ENCODE peak calls at places on chromosomes 3 and 15, in six cellular contexts. One of them, this sample, is unnamed.

GRCh38 chr15:98787190-98787589 is 138.9 kb downstream of the IGF1R start:
- DNase-seq in MM.1S: no peak
- DNase-seq in adrenal gland: no peak
- DNase-seq in colonic mucosa: no peak
- DNase-seq in fibroblast of the aortic adventitia: no peak
- DNase-seq in lower leg skin: no peak
- DNase-seq in this sample: no peak

GRCh38 chr3:64131755-64132154 is 93.5 kb downstream of the PRICKLE2 start:
- DNase-seq in MM.1S: no peak
- DNase-seq in adrenal gland: no peak
- DNase-seq in colonic mucosa: no peak
- DNase-seq in fibroblast of the aortic adventitia: no peak
- DNase-seq in lower leg skin: no peak
- DNase-seq in this sample: no peak

GRCh38 chr3:14330508-14330907 is 71.9 kb upstream of the SLC6A6 start:
- DNase-seq in MM.1S: no peak
- DNase-seq in adrenal gland: no peak
- DNase-seq in colonic mucosa: no peak
- DNase-seq in fibroblast of the aortic adventitia: no peak
- DNase-seq in lower leg skin: no peak
- DNase-seq in this sample: no peak

GRCh38 chr3:12954891-12955650 is 113.7 kb upstream of the RPL32 start:
- DNase-seq in MM.1S: no peak
- DNase-seq in adrenal gland: peak; percentile 84
- DNase-seq in colonic mucosa: peak; percentile 86
- DNase-seq in fibroblast of the aortic adventitia: peak; percentile 34
- DNase-seq in lower leg skin: peak; percentile 96
- DNase-seq in this sample: no peak

GRCh38 chr15:99248000-99248727 is 1.2 kb downstream of the TTC23 start:
- DNase-seq in MM.1S: no peak
- DNase-seq in adrenal gland: no peak
- DNase-seq in colonic mucosa: no peak
- DNase-seq in fibroblast of the aortic adventitia: no peak
- DNase-seq in lower leg skin: no peak
- DNase-seq in this sample: no peak

GRCh38 chr3:101509276-101509675 is 3.7 kb downstream of the SENP7 start:
- DNase-seq in MM.1S: no peak
- DNase-seq in adrenal gland: no peak
- DNase-seq in colonic mucosa: no peak
- DNase-seq in fibroblast of the aortic adventitia: no peak
- DNase-seq in lower leg skin: no peak
- DNase-seq in this sample: no peak

GRCh38 chr3:119600732-119601131 is 3.0 kb downstream of the PLA1A start:
- DNase-seq in MM.1S: no peak
- DNase-seq in adrenal gland: peak; percentile 66
- DNase-seq in colonic mucosa: no peak
- DNase-seq in fibroblast of the aortic adventitia: no peak
- DNase-seq in lower leg skin: no peak
- DNase-seq in this sample: no peak

GRCh38 chr3:51389423-51390183 is 1.5 kb upstream of the RBM15B start:
- DNase-seq in MM.1S: peak; percentile 52
- DNase-seq in adrenal gland: peak; percentile 52
- DNase-seq in colonic mucosa: peak; percentile 63
- DNase-seq in fibroblast of the aortic adventitia: peak; percentile 43
- DNase-seq in lower leg skin: peak; percentile 83
- DNase-seq in this sample: peak; percentile 52

GRCh38 chr15:44718180-44718926 is 7.0 kb downstream of the B2M start:
- DNase-seq in MM.1S: peak; percentile 5
- DNase-seq in adrenal gland: no peak
- DNase-seq in colonic mucosa: no peak
- DNase-seq in fibroblast of the aortic adventitia: no peak
- DNase-seq in lower leg skin: no peak
- DNase-seq in this sample: no peak

GRCh38 chr3:127732303-127732702 is 59.6 kb downstream of the ABTB1 start:
- DNase-seq in MM.1S: no peak
- DNase-seq in adrenal gland: no peak
- DNase-seq in colonic mucosa: no peak
- DNase-seq in fibroblast of the aortic adventitia: no peak
- DNase-seq in lower leg skin: no peak
- DNase-seq in this sample: no peak

GRCh38 chr3:111159391-111159790 is 87.8 kb downstream of the NECTIN3 start:
- DNase-seq in MM.1S: no peak
- DNase-seq in adrenal gland: no peak
- DNase-seq in colonic mucosa: no peak
- DNase-seq in fibroblast of the aortic adventitia: no peak
- DNase-seq in lower leg skin: no peak
- DNase-seq in this sample: peak; percentile 11

GRCh38 chr3:179495483-179495882 is 44.2 kb upstream of the GNB4 start:
- DNase-seq in MM.1S: no peak
- DNase-seq in adrenal gland: no peak
- DNase-seq in colonic mucosa: no peak
- DNase-seq in fibroblast of the aortic adventitia: no peak
- DNase-seq in lower leg skin: no peak
- DNase-seq in this sample: no peak

GRCh38 chr15:62545392-62546227 is 380.5 kb upstream of the C2CD4B start:
- DNase-seq in MM.1S: no peak
- DNase-seq in adrenal gland: no peak
- DNase-seq in colonic mucosa: peak; percentile 59
- DNase-seq in fibroblast of the aortic adventitia: peak; percentile 94
- DNase-seq in lower leg skin: peak; percentile 91
- DNase-seq in this sample: peak; percentile 67

GRCh38 chr3:6971933-6972332 is 111.0 kb downstream of the GRM7 start:
- DNase-seq in MM.1S: no peak
- DNase-seq in adrenal gland: no peak
- DNase-seq in colonic mucosa: no peak
- DNase-seq in fibroblast of the aortic adventitia: no peak
- DNase-seq in lower leg skin: no peak
- DNase-seq in this sample: no peak

GRCh38 chr15:86919581-86919980 is 839.9 kb downstream of the AGBL1 start:
- DNase-seq in MM.1S: peak; percentile 57
- DNase-seq in adrenal gland: no peak
- DNase-seq in colonic mucosa: no peak
- DNase-seq in fibroblast of the aortic adventitia: no peak
- DNase-seq in lower leg skin: no peak
- DNase-seq in this sample: no peak

GRCh38 chr3:150805380-150805779 is 42.4 kb upstream of the SIAH2 start:
- DNase-seq in MM.1S: no peak
- DNase-seq in adrenal gland: no peak
- DNase-seq in colonic mucosa: no peak
- DNase-seq in fibroblast of the aortic adventitia: no peak
- DNase-seq in lower leg skin: no peak
- DNase-seq in this sample: no peak

GRCh38 chr3:65018801-65019200 is 331.0 kb upstream of the ADAMTS9 start:
- DNase-seq in MM.1S: no peak
- DNase-seq in adrenal gland: no peak
- DNase-seq in colonic mucosa: no peak
- DNase-seq in fibroblast of the aortic adventitia: no peak
- DNase-seq in lower leg skin: no peak
- DNase-seq in this sample: no peak

GRCh38 chr15:22265056-22265945 is 185.0 kb downstream of the OR4M2 start:
- DNase-seq in MM.1S: no peak
- DNase-seq in adrenal gland: no peak
- DNase-seq in colonic mucosa: no peak
- DNase-seq in fibroblast of the aortic adventitia: no peak
- DNase-seq in lower leg skin: peak; percentile 54
- DNase-seq in this sample: no peak

GRCh38 chr3:125165189-125165947 is 47.2 kb downstream of the SLC12A8 start:
- DNase-seq in MM.1S: no peak
- DNase-seq in adrenal gland: peak; percentile 50
- DNase-seq in colonic mucosa: no peak
- DNase-seq in fibroblast of the aortic adventitia: peak; percentile 76
- DNase-seq in lower leg skin: peak; percentile 83
- DNase-seq in this sample: peak; percentile 60

GRCh38 chr3:126313580-126314304 is 43.5 kb downstream of the KLF15 start:
- DNase-seq in MM.1S: no peak
- DNase-seq in adrenal gland: no peak
- DNase-seq in colonic mucosa: no peak
- DNase-seq in fibroblast of the aortic adventitia: no peak
- DNase-seq in lower leg skin: peak; percentile 52
- DNase-seq in this sample: peak; percentile 8

GRCh38 chr3:38047896-38048295 is 8.9 kb downstream of the DLEC1 start:
- DNase-seq in MM.1S: no peak
- DNase-seq in adrenal gland: no peak
- DNase-seq in colonic mucosa: no peak
- DNase-seq in fibroblast of the aortic adventitia: no peak
- DNase-seq in lower leg skin: no peak
- DNase-seq in this sample: peak; percentile 34

GRCh38 chr15:62472616-62473299 is 307.7 kb upstream of the C2CD4B start:
- DNase-seq in MM.1S: no peak
- DNase-seq in adrenal gland: no peak
- DNase-seq in colonic mucosa: peak; percentile 54
- DNase-seq in fibroblast of the aortic adventitia: no peak
- DNase-seq in lower leg skin: no peak
- DNase-seq in this sample: no peak

GRCh38 chr3:30286007-30286669 is 320.3 kb upstream of the TGFBR2 start:
- DNase-seq in MM.1S: no peak
- DNase-seq in adrenal gland: peak; percentile 63
- DNase-seq in colonic mucosa: peak; percentile 66
- DNase-seq in fibroblast of the aortic adventitia: peak; percentile 99
- DNase-seq in lower leg skin: peak; percentile 91
- DNase-seq in this sample: peak; percentile 98

GRCh38 chr3:9157651-9158383 is 91.6 kb downstream of the SRGAP3 start:
- DNase-seq in MM.1S: no peak
- DNase-seq in adrenal gland: no peak
- DNase-seq in colonic mucosa: no peak
- DNase-seq in fibroblast of the aortic adventitia: no peak
- DNase-seq in lower leg skin: no peak
- DNase-seq in this sample: no peak

GRCh38 chr3:52159503-52159902 is 5.3 kb upstream of the POC1A start:
- DNase-seq in MM.1S: no peak
- DNase-seq in adrenal gland: no peak
- DNase-seq in colonic mucosa: no peak
- DNase-seq in fibroblast of the aortic adventitia: no peak
- DNase-seq in lower leg skin: no peak
- DNase-seq in this sample: no peak

GRCh38 chr3:119294889-119295769 is 946 bp downstream of the ARHGAP31 start:
- DNase-seq in MM.1S: peak; percentile 67
- DNase-seq in adrenal gland: peak; percentile 41
- DNase-seq in colonic mucosa: peak; percentile 53
- DNase-seq in fibroblast of the aortic adventitia: peak; percentile 43
- DNase-seq in lower leg skin: peak; percentile 90
- DNase-seq in this sample: peak; percentile 34

DNA sequence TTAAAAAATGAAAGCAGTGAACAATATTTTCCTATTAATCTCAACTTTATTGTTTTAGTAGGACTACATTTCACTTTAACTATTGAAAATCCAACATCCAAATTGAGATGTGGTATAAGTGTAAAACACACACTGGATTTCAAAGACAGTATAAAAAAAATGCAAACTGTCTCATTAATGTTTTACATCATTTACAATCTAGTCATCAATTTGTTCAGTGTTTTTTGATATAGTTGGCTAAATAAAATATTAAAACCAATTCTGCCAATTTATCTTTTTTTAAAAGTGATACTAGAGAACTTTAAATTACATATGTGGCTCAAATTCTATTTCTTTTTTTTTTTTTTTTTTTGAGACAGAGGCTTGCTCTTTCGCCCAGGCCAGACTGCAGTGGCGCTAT is 95.1 kb downstream of the NPTN start:
- DNase-seq in MM.1S: no peak
- DNase-seq in adrenal gland: no peak
- DNase-seq in colonic mucosa: no peak
- DNase-seq in fibroblast of the aortic adventitia: no peak
- DNase-seq in lower leg skin: no peak
- DNase-seq in this sample: no peak
- H3K4me3 ChIP-seq in MM.1S: no peak overlapping the region
- H3K4me3 ChIP-seq in adrenal gland: no peak overlapping the region
- H3K4me3 ChIP-seq in colonic mucosa: no peak overlapping the region
- H3K4me3 ChIP-seq in fibroblast of the aortic adventitia: no peak overlapping the region
- H3K4me3 ChIP-seq in lower leg skin: no peak overlapping the region
- H3K4me3 ChIP-seq in this sample: no peak overlapping the region

GRCh38 chr15:41865490-41866055 is 26.9 kb downstream of the PLA2G4B start:
- DNase-seq in MM.1S: no peak
- DNase-seq in adrenal gland: no peak
- DNase-seq in colonic mucosa: no peak
- DNase-seq in fibroblast of the aortic adventitia: no peak
- DNase-seq in lower leg skin: no peak
- DNase-seq in this sample: no peak
- H3K4me3 ChIP-seq in MM.1S: no peak overlapping the region
- H3K4me3 ChIP-seq in adrenal gland: no peak overlapping the region
- H3K4me3 ChIP-seq in colonic mucosa: no peak overlapping the region
- H3K4me3 ChIP-seq in fibroblast of the aortic adventitia: no peak overlapping the region
- H3K4me3 ChIP-seq in lower leg skin: no peak overlapping the region
- H3K4me3 ChIP-seq in this sample: no peak overlapping the region

DNA sequence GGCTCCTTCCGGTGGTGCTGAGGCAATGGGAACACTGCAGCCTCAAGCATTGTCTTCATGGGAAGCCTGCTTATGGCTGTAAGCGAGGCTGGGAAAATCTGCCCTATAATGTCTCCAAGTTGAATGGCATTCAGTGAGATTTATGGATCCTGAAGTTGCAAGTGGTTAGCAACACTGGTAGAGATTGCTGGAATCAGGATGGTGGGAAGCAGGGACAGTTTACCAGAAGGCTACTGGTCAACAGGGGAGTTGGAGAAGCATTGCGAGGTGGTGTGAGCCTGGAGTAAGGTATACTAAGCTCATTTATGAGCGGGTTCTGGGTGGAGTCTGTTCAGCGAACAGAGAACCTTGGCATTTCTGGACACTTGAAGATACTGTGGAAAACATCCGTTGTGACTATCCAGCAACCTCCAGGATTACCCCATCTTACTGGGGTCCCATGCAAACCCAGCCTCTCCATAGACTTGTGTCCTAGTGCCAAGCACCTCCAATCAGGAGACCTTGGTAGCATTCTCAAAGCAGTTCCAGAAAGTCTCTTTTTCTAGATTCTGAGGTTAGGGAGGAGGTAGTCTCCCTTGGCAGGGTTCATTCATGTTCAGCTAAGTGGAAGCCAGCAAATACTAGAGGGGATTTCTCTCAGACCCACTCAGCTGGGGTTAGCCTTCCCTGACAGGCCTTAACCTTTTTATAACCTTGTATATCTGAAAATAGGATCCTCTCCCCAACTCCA is 7.3 kb downstream of the RPSA start:
- DNase-seq in MM.1S: no peak
- DNase-seq in adrenal gland: no peak
- DNase-seq in colonic mucosa: no peak
- DNase-seq in fibroblast of the aortic adventitia: no peak
- DNase-seq in lower leg skin: no peak
- DNase-seq in this sample: peak; percentile 30
- H3K4me3 ChIP-seq in MM.1S: no peak overlapping the region
- H3K4me3 ChIP-seq in adrenal gland: no peak overlapping the region
- H3K4me3 ChIP-seq in colonic mucosa: no peak overlapping the region
- H3K4me3 ChIP-seq in fibroblast of the aortic adventitia: no peak overlapping the region
- H3K4me3 ChIP-seq in lower leg skin: no peak overlapping the region
- H3K4me3 ChIP-seq in this sample: no peak overlapping the region

DNA sequence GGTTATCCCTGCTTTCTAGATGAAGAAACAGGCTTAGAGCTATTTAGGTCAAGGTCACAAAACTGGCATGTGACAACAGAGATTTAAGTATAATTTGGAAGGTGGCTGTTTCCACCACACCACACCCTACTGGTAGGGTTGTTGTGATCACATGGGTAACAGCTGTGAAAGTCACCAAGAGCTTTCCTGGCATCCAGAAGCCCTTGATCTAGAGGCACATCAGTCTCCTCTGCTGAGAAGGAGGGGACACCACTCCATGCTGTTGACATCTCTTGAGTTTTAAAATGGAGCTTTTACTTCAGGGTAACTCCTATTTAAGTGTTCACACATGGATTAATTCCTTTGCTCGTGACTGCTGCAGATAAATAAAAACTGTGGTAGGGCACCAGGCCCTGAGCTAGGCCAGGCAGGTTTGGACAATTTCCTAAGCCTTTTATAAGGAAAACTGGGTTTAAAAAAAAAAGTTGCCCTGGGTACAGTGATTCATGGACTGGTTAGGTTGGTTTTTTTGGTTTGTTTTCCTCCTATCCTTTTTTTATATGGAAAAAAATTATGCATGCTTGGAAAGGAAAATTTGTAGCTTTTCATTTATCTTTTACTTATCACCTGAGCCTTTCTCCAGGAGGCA is 7.5 kb downstream of the EXOSC7 start:
- DNase-seq in MM.1S: no peak
- DNase-seq in adrenal gland: peak; percentile 45
- DNase-seq in colonic mucosa: no peak
- DNase-seq in fibroblast of the aortic adventitia: no peak
- DNase-seq in lower leg skin: no peak
- DNase-seq in this sample: no peak
- H3K4me3 ChIP-seq in MM.1S: no peak overlapping the region
- H3K4me3 ChIP-seq in adrenal gland: no peak overlapping the region
- H3K4me3 ChIP-seq in colonic mucosa: no peak overlapping the region
- H3K4me3 ChIP-seq in fibroblast of the aortic adventitia: no peak overlapping the region
- H3K4me3 ChIP-seq in lower leg skin: no peak overlapping the region
- H3K4me3 ChIP-seq in this sample: no peak overlapping the region

This sample was measured in fibroblast of mammary gland.